ENCODE peak calls at places on chromosomes 13 and 19, in five cellular contexts. Y is cardiac muscle cell, M is substantia nigra, V is breast epithelium, W is esophagus muscularis mucosa. K is an unnamed sample.
A peak's percentile ranks its signal among the peaks of the same experiment; 100 is the strongest.

GRCh38 chr19:43519436-43520088 is 7.4 kb downstream of the ETHE1 start:
- DNase-seq in Y (peak; percentile 90), M (peak; percentile 71), V (peak; percentile 58), W (no peak), K (peak; percentile 83)

GRCh38 chr19:35736913-35737886 is 5.1 kb downstream of the IGFLR1 start:
- DNase-seq in Y (no peak), M (no peak), V (no peak), W (no peak), K (no peak)

GRCh38 chr19:49876422-49877019 is 634 bp downstream of the AKT1S1 start:
- DNase-seq in Y (peak; percentile 99), M (peak; percentile 93), V (peak; percentile 99), W (peak; percentile 99), K (peak; percentile 97)

GRCh38 chr13:50450279-50450678 is 393.2 kb downstream of the DLEU7 start:
- DNase-seq in Y (no peak), M (no peak), V (no peak), W (no peak), K (no peak)

GRCh38 chr19:16824658-16825311 is 4.4 kb upstream of the SIN3B start:
- DNase-seq in Y (no peak), M (no peak), V (no peak), W (no peak), K (no peak)

GRCh38 chr13:80955487-80955886 is 614.6 kb upstream of the SPRY2 start:
- DNase-seq in Y (no peak), M (no peak), V (no peak), W (no peak), K (no peak)

GRCh38 chr19:5143471-5144411 is 174.8 kb downstream of the KDM4B start:
- DNase-seq in Y (no peak), M (no peak), V (no peak), W (no peak), K (no peak)

GRCh38 chr19:29587518-29587986 is 18.5 kb upstream of the POP4 start:
- DNase-seq in Y (no peak), M (no peak), V (no peak), W (no peak), K (peak; percentile 39)

GRCh38 chr19:3275068-3275582 is 50.7 kb downstream of the CELF5 start:
- DNase-seq in Y (peak; percentile 13), M (no peak), V (no peak), W (no peak), K (peak; percentile 8)

GRCh38 chr19:21612403-21612872 is 107.0 kb downstream of the ZNF429 start:
- DNase-seq in Y (no peak), M (no peak), V (no peak), W (no peak), K (no peak)

GRCh38 chr13:109743706-109744453 is 42.5 kb downstream of the IRS2 start:
- DNase-seq in Y (peak; percentile 28), M (no peak), V (no peak), W (peak; percentile 89), K (no peak)

GRCh38 chr13:68234278-68234677 is 1004.1 kb upstream of the PCDH9 start:
- DNase-seq in Y (peak; percentile 5), M (no peak), V (no peak), W (no peak), K (no peak)

GRCh38 chr13:107450931-107451330 is 764.4 kb downstream of the LIG4 start:
- DNase-seq in Y (no peak), M (no peak), V (no peak), W (no peak), K (no peak)

GRCh38 chr19:36140289-36141038 is 598 bp downstream of the CAPNS1 start:
- DNase-seq in Y (peak; percentile 71), M (no peak), V (peak; percentile 44), W (no peak), K (no peak)

GRCh38 chr13:75968103-75968838 is 332.1 kb downstream of the LMO7 start:
- DNase-seq in Y (no peak), M (no peak), V (no peak), W (no peak), K (no peak)

GRCh38 chr13:26616126-26616525 is 58.6 kb downstream of the WASF3 start:
- DNase-seq in Y (no peak), M (no peak), V (no peak), W (no peak), K (no peak)

GRCh38 chr19:51799998-51800848 is 5.3 kb downstream of the FPR3 start:
- DNase-seq in Y (no peak), M (no peak), V (no peak), W (no peak), K (no peak)

GRCh38 chr13:39712626-39713025 is 57.2 kb downstream of the COG6 start:
- DNase-seq in Y (no peak), M (no peak), V (no peak), W (no peak), K (no peak)

GRCh38 chr19:2331601-2332246 is 3.2 kb downstream of the SPPL2B start:
- DNase-seq in Y (no peak), M (no peak), V (no peak), W (no peak), K (no peak)

GRCh38 chr19:38769635-38770211 is 3.6 kb downstream of the LGALS7 start:
- DNase-seq in Y (peak; percentile 62), M (peak; percentile 23), V (peak; percentile 84), W (peak; percentile 96), K (peak; percentile 92)

GRCh38 chr13:50236898-50237318 is 221.7 kb downstream of the KCNRG start:
- DNase-seq in Y (no peak), M (no peak), V (no peak), W (no peak), K (no peak)

GRCh38 chr19:2260341-2260751 is 4.1 kb upstream of the JSRP1 start:
- DNase-seq in Y (no peak), M (no peak), V (no peak), W (no peak), K (no peak)

GRCh38 chr19:10979950-10980349 is 19.1 kb downstream of the SMARCA4 start:
- DNase-seq in Y (no peak), M (peak; percentile 7), V (no peak), W (no peak), K (no peak)

GRCh38 chr13:101139076-101139475 is 277.2 kb downstream of the NALCN start:
- DNase-seq in Y (no peak), M (no peak), V (no peak), W (no peak), K (no peak)

GRCh38 chr19:4523306-4524110 is 5.2 kb upstream of the PLIN4 start:
- DNase-seq in Y (peak; percentile 70), M (peak; percentile 43), V (no peak), W (no peak), K (peak; percentile 7)

GRCh38 chr13:40812724-40813445 is 23.5 kb downstream of the SLC25A15 start:
- DNase-seq in Y (no peak), M (no peak), V (no peak), W (no peak), K (no peak)
- H3K27ac ChIP-seq in Y (no peak overlapping the region), M (no peak overlapping the region), V (no peak overlapping the region), W (no peak overlapping the region), K (no peak overlapping the region)

GRCh38 chr19:8487137-8487851 is 15.1 kb downstream of the PRAM1 start:
- DNase-seq in Y (no peak), M (peak; percentile 31), V (no peak), W (no peak), K (peak; percentile 68)

GRCh38 chr19:8486661-8487136 is 15.7 kb downstream of the PRAM1 start:
- DNase-seq in Y (no peak), M (no peak), V (no peak), W (no peak), K (no peak)

GRCh38 chr19:8489591-8490394 is 12.6 kb downstream of the PRAM1 start:
- DNase-seq in Y (no peak), M (no peak), V (peak; percentile 89), W (no peak), K (no peak)

GRCh38 chr19:8490395-8490760 is 12.1 kb downstream of the PRAM1 start:
- DNase-seq in Y (no peak), M (no peak), V (no peak), W (no peak), K (no peak)

GRCh38 chr19:8488351-8488750 is 14.1 kb downstream of the PRAM1 start:
- DNase-seq in Y (no peak), M (no peak), V (no peak), W (no peak), K (no peak)
- H3K27ac ChIP-seq in Y (no peak overlapping the region), M (peak overlapping the region; percentile 14), V (no peak overlapping the region), W (peak overlapping the region; percentile 2), K (no peak overlapping the region)

DNA sequence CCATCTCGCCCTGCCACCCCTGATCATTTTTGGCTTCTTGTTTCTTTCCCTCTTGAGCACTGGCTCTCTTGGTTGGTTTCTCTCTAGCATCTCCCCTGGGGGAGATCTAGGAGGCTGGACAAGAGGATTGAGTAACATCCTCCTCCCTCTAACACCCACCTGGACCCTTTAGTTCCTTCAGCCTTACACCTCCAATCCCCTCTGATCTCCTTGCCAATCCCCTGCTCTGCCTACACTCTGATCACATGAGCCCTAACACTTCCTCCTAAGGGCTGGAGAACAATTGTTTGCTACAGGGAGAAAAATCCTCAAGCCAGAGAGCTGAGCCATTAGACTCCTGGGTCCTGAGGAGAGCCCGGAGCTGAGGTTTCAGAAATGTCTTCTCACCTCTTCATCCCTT is 65.9 kb upstream of the ADGRL1 start:
- DNase-seq in Y (no peak), M (no peak), V (no peak), W (no peak), K (no peak)
- H3K27ac ChIP-seq in Y (peak overlapping the region; percentile 19), M (no peak overlapping the region), V (no peak overlapping the region), W (no peak overlapping the region), K (no peak overlapping the region)

GRCh38 chr13:35923347-35923746 is 207.8 kb downstream of the DCLK1 start:
- DNase-seq in Y (no peak), M (no peak), V (no peak), W (no peak), K (no peak)

GRCh38 chr13:35926859-35927530 is 204.2 kb downstream of the DCLK1 start:
- DNase-seq in Y (no peak), M (no peak), V (no peak), W (no peak), K (no peak)

GRCh38 chr13:35925669-35926068 is 205.5 kb downstream of the DCLK1 start:
- DNase-seq in Y (no peak), M (no peak), V (no peak), W (no peak), K (no peak)

GRCh38 chr13:35930665-35931631 is 200.2 kb downstream of the DCLK1 start:
- DNase-seq in Y (no peak), M (no peak), V (no peak), W (no peak), K (no peak)

GRCh38 chr13:35927554-35927953 is 203.6 kb downstream of the DCLK1 start:
- DNase-seq in Y (no peak), M (no peak), V (no peak), W (no peak), K (no peak)
- H3K27ac ChIP-seq in Y (no peak overlapping the region), M (no peak overlapping the region), V (peak overlapping the region; percentile 67), W (peak overlapping the region; percentile 54), K (no peak overlapping the region)

GRCh38 chr13:113547248-113547971 is 37.1 kb upstream of the TFDP1 start:
- DNase-seq in Y (no peak), M (no peak), V (no peak), W (peak; percentile 72), K (no peak)
- H3K27ac ChIP-seq in Y (no peak overlapping the region), M (no peak overlapping the region), V (peak overlapping the region; percentile 30), W (peak overlapping the region; percentile 66), K (no peak overlapping the region)